ENCODE peak calls at places on chromosome 13, in seven cellular contexts. E is AG04449, N is mucosa of descending colon, B is A549, K is GM13977, U is gastrocnemius medialis, I is progenitor cell of endocrine pancreas. C is an unnamed sample.
A peak's percentile ranks its signal among the peaks of the same experiment; 100 is the strongest.

GRCh38 chr13:28423010-28423409 is 71.9 kb downstream of the FLT1 start:
- DNase-seq in B (no peak), I (no peak), E (no peak), K (no peak), U (peak; percentile 32), N (peak; percentile 31), C (peak; percentile 80)

GRCh38 chr13:79442221-79442620 is 36.2 kb upstream of the RBM26 start:
- DNase-seq in B (no peak), N (no peak), K (no peak), I (no peak), E (no peak), U (no peak), C (no peak)

GRCh38 chr13:26019881-26020535 is 31.8 kb downstream of the SHISA2 start:
- DNase-seq in K (no peak), B (no peak), I (no peak), U (no peak), E (peak; percentile 80), N (no peak), C (no peak)

GRCh38 chr13:40352807-40353562 is 313.5 kb downstream of the FOXO1 start:
- DNase-seq in U (peak; percentile 64), E (no peak), K (no peak), B (no peak), N (no peak), I (no peak), C (no peak)

GRCh38 chr13:97194473-97194872 is 27.7 kb upstream of the MBNL2 start:
- DNase-seq in B (no peak), U (no peak), K (no peak), E (peak; percentile 26), N (no peak), I (no peak), C (no peak)

GRCh38 chr13:73090116-73090811 is 31.5 kb downstream of the KLF5 start:
- DNase-seq in I (no peak), N (peak; percentile 48), U (no peak), K (no peak), E (peak; percentile 19), B (peak; percentile 79), C (no peak)

GRCh38 chr13:99432637-99433542 is 68.4 kb upstream of the TM9SF2 start:
- DNase-seq in N (peak; percentile 59), E (peak; percentile 24), U (peak; percentile 46), K (peak; percentile 68), B (peak; percentile 60), I (no peak), C (peak; percentile 97)

GRCh38 chr13:34156841-34157365 is 339.0 kb downstream of the RFC3 start:
- DNase-seq in I (peak; percentile 19), N (peak; percentile 76), K (peak; percentile 38), E (peak; percentile 61), U (no peak), B (peak; percentile 51), C (peak; percentile 67)

GRCh38 chr13:113421673-113422270 is 31.5 kb downstream of the ADPRHL1 start:
- DNase-seq in U (no peak), K (no peak), N (no peak), E (no peak), I (no peak), B (no peak), C (no peak)

GRCh38 chr13:100630564-100630963 is 42.0 kb upstream of the GGACT start:
- DNase-seq in U (no peak), E (no peak), K (no peak), I (no peak), N (no peak), B (no peak), C (no peak)

GRCh38 chr13:61417171-61417570 is 1.5 kb upstream of the PCDH20 start:
- DNase-seq in N (no peak), B (no peak), K (no peak), I (no peak), U (no peak), E (no peak), C (no peak)

GRCh38 chr13:44140146-44140545 is 233.5 kb upstream of the SERP2 start:
- DNase-seq in E (no peak), I (no peak), K (no peak), B (no peak), N (peak; percentile 60), U (no peak), C (no peak)

GRCh38 chr13:111319521-111319920 is 921 bp upstream of the TEX29 start:
- DNase-seq in B (no peak), I (no peak), N (no peak), K (no peak), U (no peak), E (no peak), C (no peak)

GRCh38 chr13:51944428-51944827 is 66.8 kb downstream of the ATP7B start:
- DNase-seq in U (no peak), B (no peak), I (no peak), E (no peak), N (no peak), K (no peak), C (no peak)
- TF ChIP-seq CTCF in U (no peak), B (no peak), I (no peak), E (no peak), N (no peak), K (no peak), C (no peak)

GRCh38 chr13:33069365-33069764 is 53.1 kb downstream of the KL start:
- DNase-seq in K (no peak), B (no peak), U (no peak), I (no peak), N (no peak), E (no peak), C (no peak)
- TF ChIP-seq CTCF in K (peak; percentile 34), B (peak; percentile 13), U (no peak), I (no peak), N (no peak), E (no peak), C (peak; percentile 32)

DNA sequence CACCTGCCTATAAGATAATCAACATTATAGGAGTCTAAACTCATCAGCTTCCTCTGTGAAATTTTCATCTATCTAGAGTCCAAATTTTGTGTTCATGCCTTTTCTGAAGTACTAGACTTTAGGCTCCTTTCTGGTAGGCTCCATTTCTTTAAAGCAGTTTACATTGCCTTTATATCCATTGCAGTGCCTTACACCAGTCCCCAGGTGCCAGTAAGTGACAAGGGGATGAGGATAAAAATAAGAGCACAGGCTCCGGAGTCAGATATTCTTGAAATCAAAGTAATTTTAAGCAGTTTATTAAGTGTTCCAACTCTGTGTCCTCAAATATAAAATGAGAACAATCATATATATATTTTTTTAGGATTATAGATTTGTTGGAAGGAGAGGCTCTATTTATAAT is 10.6 kb upstream of the CYSLTR2 start:
- DNase-seq in N (no peak), B (no peak), E (no peak), U (no peak), I (no peak), K (no peak), C (no peak)
- TF ChIP-seq CTCF in N (no peak), B (no peak), E (no peak), U (no peak), I (no peak), K (no peak), C (peak; percentile 9)

GRCh38 chr13:21233086-21233485 is 56.6 kb downstream of the MRPL57 start:
- DNase-seq in B (no peak), K (no peak), U (no peak), N (no peak), I (no peak), E (no peak), C (no peak)

GRCh38 chr13:21231426-21231945 is 55.0 kb downstream of the MRPL57 start:
- DNase-seq in U (no peak), B (no peak), I (no peak), K (no peak), N (no peak), E (no peak), C (no peak)

GRCh38 chr13:21230516-21230915 is 54.1 kb downstream of the MRPL57 start:
- DNase-seq in I (no peak), K (no peak), B (no peak), E (no peak), N (no peak), U (no peak), C (no peak)

GRCh38 chr13:21232599-21232998 is 56.1 kb downstream of the MRPL57 start:
- DNase-seq in E (no peak), B (no peak), I (no peak), N (no peak), K (no peak), U (no peak), C (no peak)

GRCh38 chr13:21232196-21232595 is 55.7 kb downstream of the MRPL57 start:
- DNase-seq in B (no peak), U (no peak), K (no peak), N (no peak), I (no peak), E (no peak), C (no peak)
- TF ChIP-seq CTCF in B (no peak), U (no peak), K (no peak), N (no peak), I (no peak), E (no peak), C (no peak)

DNA sequence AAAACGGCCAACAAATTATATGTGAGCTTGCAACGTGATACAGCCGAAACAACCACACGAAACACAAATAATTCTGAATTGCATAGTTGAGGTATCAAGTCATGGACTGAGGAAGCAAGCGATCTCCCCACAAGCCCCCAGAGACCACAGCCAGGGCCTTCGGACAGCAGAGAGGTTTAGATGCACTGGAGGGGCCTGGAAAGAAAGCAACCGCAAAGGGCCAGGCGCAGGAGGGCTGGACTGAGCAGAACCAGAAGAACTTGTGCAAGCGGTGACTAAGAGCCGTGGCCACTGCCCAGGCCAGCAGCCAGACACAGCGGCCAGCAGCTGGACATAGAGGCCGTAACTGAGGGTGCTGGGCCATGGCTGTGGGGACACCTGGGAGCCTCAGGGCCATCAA is 131.4 kb downstream of the TNFRSF19 start:
- DNase-seq in I (no peak), N (peak; percentile 38), E (no peak), B (no peak), U (peak; percentile 77), K (no peak), C (no peak)
- TF ChIP-seq CTCF in I (no peak), N (no peak), E (no peak), B (no peak), U (no peak), K (no peak), C (no peak)

GRCh38 chr13:91809161-91809560 is 410.7 kb downstream of the GPC5 start:
- DNase-seq in U (no peak), K (no peak), I (no peak), E (no peak), N (no peak), B (no peak), C (no peak)

GRCh38 chr13:91804724-91805123 is 406.3 kb downstream of the GPC5 start:
- DNase-seq in B (no peak), E (no peak), U (no peak), K (no peak), N (no peak), I (no peak), C (no peak)

GRCh38 chr13:91802957-91803356 is 404.5 kb downstream of the GPC5 start:
- DNase-seq in B (no peak), U (no peak), I (no peak), N (no peak), E (no peak), K (no peak), C (no peak)

GRCh38 chr13:91805605-91806004 is 407.2 kb downstream of the GPC5 start:
- DNase-seq in B (no peak), K (no peak), E (no peak), U (no peak), N (no peak), I (no peak), C (no peak)
- TF ChIP-seq CTCF in B (no peak), K (peak; percentile 16), E (no peak), U (no peak), N (no peak), I (peak; percentile 21), C (no peak)